ENCODE peak calls at places on chromosomes 7 and 10, in six cellular contexts. B is SK-N-SH, R is GM12878, L is HCT116, Y is K562, I is H1. C is an unnamed sample.

GRCh38 chr7:87060288-87060537 is 759 bp upstream of the ELAPOR2 start:
- DNase-seq in B (no peak), I (no peak), Y (no peak), L (no peak), R (no peak), C (no peak)

GRCh38 chr7:20306499-20306946 is 24.2 kb upstream of the ITGB8 start:
- DNase-seq in Y (no peak), R (no peak), I (no peak), L (no peak), B (no peak), C (no peak)

GRCh38 chr10:102393411-102394078 is 2.0 kb upstream of the NFKB2 start:
- DNase-seq in B (peak), Y (no peak), I (no peak), R (no peak), L (no peak), C (peak)

GRCh38 chr7:40232242-40232929 is 97.6 kb downstream of the SUGCT start:
- DNase-seq in R (no peak), L (peak), I (no peak), B (peak), Y (no peak), C (peak)

GRCh38 chr7:123271231-123271630 is 71.5 kb upstream of the SLC13A1 start:
- DNase-seq in I (no peak), B (no peak), R (no peak), Y (no peak), L (no peak), C (no peak)

GRCh38 chr10:51007781-51008180 is 66.5 kb upstream of the PRKG1 start:
- DNase-seq in B (no peak), I (no peak), L (no peak), R (no peak), Y (no peak), C (no peak)

GRCh38 chr7:140478361-140479061 is 794 bp downstream of the MKRN1 start:
- DNase-seq in L (no peak), B (peak), R (no peak), I (peak), Y (no peak), C (no peak)

GRCh38 chr7:105972276-105972675 is 9.2 kb downstream of the CDHR3 start:
- DNase-seq in Y (no peak), L (no peak), B (no peak), I (no peak), R (no peak), C (no peak)

GRCh38 chr7:47266799-47267198 is 315.1 kb downstream of the TNS3 start:
- DNase-seq in Y (no peak), L (no peak), I (no peak), B (no peak), R (no peak), C (no peak)

GRCh38 chr10:103800110-103800509 is 55.3 kb downstream of the SH3PXD2A start:
- DNase-seq in Y (no peak), L (no peak), B (no peak), I (no peak), R (no peak), C (no peak)

GRCh38 chr7:130319541-130319940 is 25.1 kb upstream of the CPA5 start:
- DNase-seq in R (no peak), B (no peak), I (no peak), Y (no peak), L (no peak), C (no peak)

GRCh38 chr10:69352569-69353264 is 64.0 kb downstream of the TACR2 start:
- DNase-seq in B (no peak), Y (no peak), R (no peak), I (no peak), L (no peak), C (no peak)

GRCh38 chr10:79274279-79275104 is 72.8 kb upstream of the PPIF start:
- DNase-seq in R (no peak), B (peak), L (no peak), I (no peak), Y (no peak), C (no peak)

GRCh38 chr7:129798616-129799349 is 154.0 kb downstream of the UBE2H start:
- DNase-seq in Y (no peak), I (no peak), R (no peak), L (no peak), B (no peak), C (no peak)

GRCh38 chr7:50399635-50400034 is 50.5 kb downstream of the FIGNL1 start:
- DNase-seq in R (no peak), B (no peak), Y (no peak), I (no peak), L (no peak), C (no peak)

GRCh38 chr7:4013793-4014192 is 668.3 kb upstream of the FOXK1 start:
- DNase-seq in R (no peak), L (no peak), B (peak), Y (no peak), I (no peak), C (no peak)

GRCh38 chr10:75845538-75845937 is 414.1 kb downstream of the LRMDA start:
- DNase-seq in R (no peak), I (no peak), L (no peak), B (no peak), Y (no peak), C (no peak)

GRCh38 chr7:91265693-91266066 is 1.4 kb downstream of the FZD1 start:
- DNase-seq in L (no peak), Y (no peak), I (no peak), R (no peak), B (no peak), C (no peak)

GRCh38 chr7:97982647-97983046 is 7.3 kb downstream of the OCM2 start:
- DNase-seq in I (no peak), R (no peak), L (no peak), B (no peak), Y (no peak), C (no peak)

DNA sequence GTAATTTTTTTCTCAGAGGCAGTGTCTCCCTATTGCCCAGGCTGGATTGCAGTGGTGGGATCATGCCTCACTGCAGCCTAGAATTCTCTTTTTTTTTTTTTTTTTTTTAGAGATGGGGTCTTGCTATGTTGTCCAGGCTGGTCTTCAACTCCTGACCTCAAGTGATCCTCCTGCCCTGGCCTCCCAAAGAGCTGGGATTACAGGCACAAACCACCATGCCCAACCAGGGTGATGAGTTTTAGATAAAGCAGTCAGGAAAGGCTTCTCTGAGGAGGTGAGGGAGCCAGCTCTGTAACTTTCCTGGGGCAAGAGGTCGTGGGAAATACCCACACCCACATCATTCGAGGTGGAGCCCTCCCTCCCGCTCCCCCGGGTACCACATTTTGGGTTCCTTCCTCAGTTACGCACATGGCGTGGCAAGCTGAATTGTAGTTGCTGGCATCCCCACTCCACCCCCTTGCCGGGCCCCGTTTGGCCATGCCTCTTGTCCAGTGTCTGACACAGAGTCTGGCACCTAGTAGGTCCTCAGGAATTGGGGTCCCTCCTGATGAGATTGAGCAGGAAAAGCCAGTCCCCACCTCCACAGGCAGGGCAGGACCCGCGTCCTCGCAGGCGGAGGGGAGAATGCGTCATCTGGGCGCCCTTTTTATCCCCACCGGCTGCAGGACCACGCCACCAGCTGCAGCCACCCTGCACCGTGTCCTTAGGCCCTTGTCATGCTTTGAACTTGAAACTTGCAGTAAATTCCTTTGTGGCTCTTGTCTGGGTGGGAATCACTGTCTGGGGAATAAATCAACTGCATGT is 43.4 kb downstream of the CLIP2 start:
- DNase-seq in B (peak), I (no peak), L (no peak), R (no peak), Y (no peak), C (no peak)
- TF ChIP-seq JUND in B (no peak), I (no peak), L (no peak), R (no peak), Y (no peak), C (no peak)

DNA sequence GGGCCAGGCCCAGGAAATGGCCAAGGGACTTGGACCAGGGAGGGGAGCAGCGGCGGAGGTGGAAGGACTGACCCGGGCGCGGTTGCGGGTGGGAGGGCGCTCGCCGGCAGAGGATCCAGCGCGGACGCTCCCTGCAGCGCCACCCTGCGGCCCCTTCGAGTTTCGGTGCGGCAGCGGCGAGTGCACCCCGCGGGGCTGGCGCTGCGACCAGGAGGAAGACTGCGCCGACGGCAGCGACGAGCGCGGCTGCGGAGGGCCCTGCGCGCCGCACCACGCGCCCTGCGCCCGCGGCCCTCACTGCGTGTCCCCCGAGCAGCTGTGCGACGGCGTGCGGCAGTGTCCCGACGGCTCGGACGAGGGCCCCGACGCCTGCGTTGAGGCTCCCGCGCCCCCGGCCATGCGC is 16.8 kb upstream of the ZNF467 start:
- DNase-seq in L (no peak), R (no peak), B (peak), Y (peak), I (peak), C (no peak)
- TF ChIP-seq JUND in L (no peak), R (no peak), B (no peak), Y (no peak), I (no peak), C (no peak)

DNA sequence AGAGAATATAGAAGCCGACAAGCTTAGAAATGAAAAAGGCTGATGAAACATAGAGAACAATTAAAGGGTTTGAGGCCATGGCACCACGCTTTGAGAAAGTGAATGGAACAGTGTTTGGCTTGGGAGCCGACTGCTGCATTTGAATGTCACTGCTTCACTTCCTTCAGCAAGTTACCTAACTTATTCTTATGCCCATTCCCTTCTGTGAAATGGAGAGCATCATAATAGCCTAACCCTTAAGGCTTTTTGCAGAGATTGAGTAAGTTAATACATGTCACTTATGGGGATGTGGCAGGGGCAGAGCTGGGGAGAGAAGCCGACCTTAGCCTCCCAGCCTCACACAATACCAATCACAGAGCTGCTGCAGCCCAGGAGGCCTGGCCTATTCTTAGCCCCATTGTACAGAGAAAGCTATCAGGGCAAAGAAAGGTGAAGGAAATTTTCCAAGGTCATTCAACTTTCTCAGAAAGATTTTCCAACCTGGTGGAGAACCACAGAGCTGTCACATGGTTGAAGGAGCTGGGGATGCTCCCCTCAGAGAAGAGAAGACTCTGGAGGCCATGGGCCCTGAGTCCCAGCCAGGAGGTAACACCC is 186.0 kb upstream of the GDF10 start:
- DNase-seq in R (no peak), I (peak), B (no peak), L (no peak), Y (no peak), C (no peak)
- TF ChIP-seq JUND in R (no peak), I (no peak), B (no peak), L (no peak), Y (no peak), C (no peak)

GRCh38 chr10:70575874-70576802 is 26.4 kb downstream of the PRF1 start:
- DNase-seq in Y (peak), I (no peak), L (peak), R (peak), B (peak), C (no peak)
- TF ChIP-seq JUND in Y (peak), I (no peak), L (no peak), R (no peak), B (no peak), C (no peak)

GRCh38 chr7:93622036-93622714 is 47.7 kb upstream of the CALCR start:
- DNase-seq in R (no peak), L (peak), Y (peak), B (peak), I (no peak), C (peak)
- TF ChIP-seq JUND in R (no peak), L (no peak), Y (no peak), B (no peak), I (no peak), C (no peak)

DNA sequence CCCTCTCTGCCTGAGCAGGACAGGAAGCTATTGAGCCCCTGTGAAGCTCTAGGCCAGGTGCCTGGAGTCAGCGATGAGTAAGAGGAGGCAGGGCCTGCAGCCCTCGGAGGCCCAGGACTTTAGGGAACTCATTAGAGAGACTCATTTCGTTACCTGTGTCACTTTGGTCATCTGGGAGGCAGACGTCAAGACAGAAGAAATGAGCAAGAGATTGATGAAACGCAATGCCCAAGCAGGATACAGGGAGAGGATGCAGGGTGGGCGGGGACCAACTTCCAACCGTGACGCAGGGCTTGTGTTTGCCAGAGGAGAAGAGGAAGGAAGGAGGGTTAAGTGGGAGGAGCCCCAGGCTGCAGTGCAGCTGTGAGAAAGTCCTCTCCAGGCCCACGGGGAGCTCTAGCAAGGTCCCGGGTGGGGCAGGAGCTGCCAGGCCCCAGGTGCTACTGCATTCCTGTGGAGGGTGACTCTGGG is 26.4 kb upstream of the GNA12 start:
- DNase-seq in B (peak), I (no peak), L (peak), R (no peak), Y (no peak), C (peak)
- TF ChIP-seq JUND in B (no peak), I (no peak), L (no peak), R (no peak), Y (no peak), C (no peak)

DNA sequence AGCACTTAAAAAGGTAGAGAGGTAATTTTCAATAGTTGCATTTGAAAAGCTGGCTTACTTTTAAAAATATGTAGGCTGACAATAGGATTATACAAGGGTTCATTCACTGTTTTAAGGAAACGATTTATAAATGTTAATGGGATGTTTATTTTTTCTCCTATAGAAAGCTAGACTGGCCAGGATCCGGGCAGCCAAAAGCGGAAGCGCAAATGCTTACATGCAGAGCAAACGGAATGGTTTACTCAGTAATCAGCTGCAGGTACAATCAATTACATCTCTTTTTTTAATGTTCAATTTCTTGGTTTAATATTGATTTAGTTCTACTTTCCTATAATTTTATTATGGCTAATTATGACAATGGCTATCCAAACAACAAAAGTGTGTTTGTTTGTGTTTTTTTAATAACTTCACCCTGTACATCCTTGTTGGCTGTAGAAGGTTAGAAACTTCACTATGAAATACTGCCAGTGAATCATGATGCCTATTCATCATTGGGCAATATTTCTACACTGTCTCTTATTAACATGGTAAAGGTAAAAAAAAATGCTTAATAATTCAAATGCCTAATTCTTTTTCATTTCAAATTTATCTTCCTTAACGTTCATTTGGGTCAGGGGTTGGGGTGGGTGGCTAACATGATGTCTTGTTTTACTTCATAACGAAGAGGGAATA is 116.4 kb downstream of the TSPAN12 start:
- DNase-seq in B (no peak), I (no peak), L (no peak), Y (no peak), R (no peak), C (no peak)
- TF ChIP-seq JUND in B (no peak), I (no peak), L (no peak), Y (no peak), R (no peak), C (no peak)